ENCODE peak calls at places on chromosomes 7 and 10, in six cellular contexts. One of them, this sample, is unnamed.

GRCh38 chr10:20846263-20846662 is 50.8 kb downstream of the NEBL start:
- DNase-seq in A549: no peak
- DNase-seq in HepG2: no peak
- DNase-seq in endothelial cell of umbilical vein: no peak
- DNase-seq in GM12878: no peak
- DNase-seq in K562: no peak
- DNase-seq in this sample: no peak

GRCh38 chr10:103598654-103599115 is 105.2 kb downstream of the NEURL1 start:
- DNase-seq in A549: peak; percentile 80
- DNase-seq in HepG2: peak; percentile 72
- DNase-seq in endothelial cell of umbilical vein: peak; percentile 70
- DNase-seq in GM12878: no peak
- DNase-seq in K562: peak; percentile 62
- DNase-seq in this sample: peak; percentile 74

GRCh38 chr7:24911213-24911603 is 68.8 kb downstream of the OSBPL3 start:
- DNase-seq in A549: no peak
- DNase-seq in HepG2: no peak
- DNase-seq in endothelial cell of umbilical vein: no peak
- DNase-seq in GM12878: peak; percentile 45
- DNase-seq in K562: no peak
- DNase-seq in this sample: peak; percentile 90

GRCh38 chr10:103276941-103277712 is at the start of gene INA:
- DNase-seq in A549: peak; percentile 76
- DNase-seq in HepG2: no peak
- DNase-seq in endothelial cell of umbilical vein: peak; percentile 28
- DNase-seq in GM12878: no peak
- DNase-seq in K562: no peak
- DNase-seq in this sample: no peak

GRCh38 chr10:35367107-35367859 is 31.0 kb downstream of the CCNY start:
- DNase-seq in A549: no peak
- DNase-seq in HepG2: no peak
- DNase-seq in endothelial cell of umbilical vein: no peak
- DNase-seq in GM12878: no peak
- DNase-seq in K562: no peak
- DNase-seq in this sample: no peak

GRCh38 chr7:92698237-92698841 is 108.1 kb upstream of the FAM133B start:
- DNase-seq in A549: peak; percentile 59
- DNase-seq in HepG2: peak; percentile 32
- DNase-seq in endothelial cell of umbilical vein: peak; percentile 95
- DNase-seq in GM12878: no peak
- DNase-seq in K562: no peak
- DNase-seq in this sample: no peak

GRCh38 chr10:18350340-18350739 is 210.1 kb downstream of the CACNB2 start:
- DNase-seq in A549: no peak
- DNase-seq in HepG2: no peak
- DNase-seq in endothelial cell of umbilical vein: no peak
- DNase-seq in GM12878: no peak
- DNase-seq in K562: no peak
- DNase-seq in this sample: no peak

GRCh38 chr7:14748461-14748860 is 154.1 kb downstream of the DGKB start:
- DNase-seq in A549: no peak
- DNase-seq in HepG2: no peak
- DNase-seq in endothelial cell of umbilical vein: peak; percentile 95
- DNase-seq in GM12878: no peak
- DNase-seq in K562: no peak
- DNase-seq in this sample: no peak

GRCh38 chr10:98963608-98964007 is 272.0 kb downstream of the HPSE2 start:
- DNase-seq in A549: no peak
- DNase-seq in HepG2: no peak
- DNase-seq in endothelial cell of umbilical vein: no peak
- DNase-seq in GM12878: no peak
- DNase-seq in K562: peak; percentile 4
- DNase-seq in this sample: no peak

GRCh38 chr10:93085272-93085859 is 11.7 kb downstream of the CYP26A1 start:
- DNase-seq in A549: no peak
- DNase-seq in HepG2: no peak
- DNase-seq in endothelial cell of umbilical vein: no peak
- DNase-seq in GM12878: peak; percentile 38
- DNase-seq in K562: no peak
- DNase-seq in this sample: no peak

GRCh38 chr7:159070422-159071148 is 74.1 kb downstream of the VIPR2 start:
- DNase-seq in A549: no peak
- DNase-seq in HepG2: no peak
- DNase-seq in endothelial cell of umbilical vein: no peak
- DNase-seq in GM12878: no peak
- DNase-seq in K562: no peak
- DNase-seq in this sample: peak; percentile 56

GRCh38 chr10:87844837-87845623 is 18.3 kb downstream of the KLLN start:
- DNase-seq in A549: peak; percentile 76
- DNase-seq in HepG2: peak; percentile 9
- DNase-seq in endothelial cell of umbilical vein: peak; percentile 55
- DNase-seq in GM12878: no peak
- DNase-seq in K562: no peak
- DNase-seq in this sample: no peak

GRCh38 chr7:106598663-106599342 is 62.2 kb downstream of the CCDC71L start:
- DNase-seq in A549: peak; percentile 61
- DNase-seq in HepG2: peak; percentile 26
- DNase-seq in endothelial cell of umbilical vein: peak; percentile 87
- DNase-seq in GM12878: peak; percentile 71
- DNase-seq in K562: peak; percentile 83
- DNase-seq in this sample: peak; percentile 87

GRCh38 chr7:122148878-122149277 is 4.8 kb upstream of the AASS start:
- DNase-seq in A549: no peak
- DNase-seq in HepG2: no peak
- DNase-seq in endothelial cell of umbilical vein: no peak
- DNase-seq in GM12878: no peak
- DNase-seq in K562: no peak
- DNase-seq in this sample: no peak

GRCh38 chr7:44847509-44847919 is 373 bp downstream of the H2AZ2 start:
- DNase-seq in A549: peak; percentile 83
- DNase-seq in HepG2: peak; percentile 69
- DNase-seq in endothelial cell of umbilical vein: peak; percentile 91
- DNase-seq in GM12878: peak; percentile 51
- DNase-seq in K562: peak; percentile 89
- DNase-seq in this sample: peak; percentile 95

GRCh38 chr10:44969854-44970253 is 8.8 kb downstream of the DEPP1 start:
- DNase-seq in A549: no peak
- DNase-seq in HepG2: no peak
- DNase-seq in endothelial cell of umbilical vein: no peak
- DNase-seq in GM12878: no peak
- DNase-seq in K562: no peak
- DNase-seq in this sample: no peak

GRCh38 chr10:131905603-131906268 is 4.9 kb downstream of the PPP2R2D start:
- DNase-seq in A549: no peak
- DNase-seq in HepG2: no peak
- DNase-seq in endothelial cell of umbilical vein: no peak
- DNase-seq in GM12878: no peak
- DNase-seq in K562: no peak
- DNase-seq in this sample: no peak

GRCh38 chr10:42958142-42958868 is 118.6 kb upstream of the RET start:
- DNase-seq in A549: no peak
- DNase-seq in HepG2: no peak
- DNase-seq in endothelial cell of umbilical vein: no peak
- DNase-seq in GM12878: no peak
- DNase-seq in K562: no peak
- DNase-seq in this sample: no peak

GRCh38 chr7:64574481-64575159 is 11.7 kb upstream of the ZNF680 start:
- DNase-seq in A549: no peak
- DNase-seq in HepG2: no peak
- DNase-seq in endothelial cell of umbilical vein: peak; percentile 8
- DNase-seq in GM12878: no peak
- DNase-seq in K562: no peak
- DNase-seq in this sample: no peak

GRCh38 chr10:89347706-89348457 is 20.1 kb downstream of the IFIT3 start:
- DNase-seq in A549: no peak
- DNase-seq in HepG2: no peak
- DNase-seq in endothelial cell of umbilical vein: peak; percentile 75
- DNase-seq in GM12878: no peak
- DNase-seq in K562: no peak
- DNase-seq in this sample: peak; percentile 20

GRCh38 chr7:158934628-158935027 is 78.3 kb downstream of the DYNC2I1 start:
- DNase-seq in A549: no peak
- DNase-seq in HepG2: no peak
- DNase-seq in endothelial cell of umbilical vein: no peak
- DNase-seq in GM12878: no peak
- DNase-seq in K562: no peak
- DNase-seq in this sample: no peak

GRCh38 chr7:157139142-157140117 is 704 bp downstream of the UBE3C start:
- DNase-seq in A549: peak; percentile 42
- DNase-seq in HepG2: no peak
- DNase-seq in endothelial cell of umbilical vein: no peak
- DNase-seq in GM12878: no peak
- DNase-seq in K562: no peak
- DNase-seq in this sample: no peak

GRCh38 chr7:83476501-83476900 is 172.4 kb downstream of the SEMA3E start:
- DNase-seq in A549: no peak
- DNase-seq in HepG2: no peak
- DNase-seq in endothelial cell of umbilical vein: peak; percentile 38
- DNase-seq in GM12878: no peak
- DNase-seq in K562: no peak
- DNase-seq in this sample: no peak

GRCh38 chr10:110859947-110860376 is 11.8 kb upstream of the PDCD4 start:
- DNase-seq in A549: no peak
- DNase-seq in HepG2: no peak
- DNase-seq in endothelial cell of umbilical vein: no peak
- DNase-seq in GM12878: no peak
- DNase-seq in K562: no peak
- DNase-seq in this sample: peak; percentile 95

GRCh38 chr7:66640802-66641525 is 12.3 kb downstream of the KCTD7 start:
- DNase-seq in A549: peak; percentile 23
- DNase-seq in HepG2: peak; percentile 63
- DNase-seq in endothelial cell of umbilical vein: no peak
- DNase-seq in GM12878: no peak
- DNase-seq in K562: no peak
- DNase-seq in this sample: no peak

GRCh38 chr7:145169908-145170307 is 334.1 kb upstream of the TPK1 start:
- DNase-seq in A549: peak; percentile 1
- DNase-seq in HepG2: no peak
- DNase-seq in endothelial cell of umbilical vein: no peak
- DNase-seq in GM12878: no peak
- DNase-seq in K562: no peak
- DNase-seq in this sample: peak; percentile 31

GRCh38 chr7:36002900-36003299 is 150.2 kb upstream of the EEPD1 start:
- DNase-seq in A549: no peak
- DNase-seq in HepG2: no peak
- DNase-seq in endothelial cell of umbilical vein: no peak
- DNase-seq in GM12878: no peak
- DNase-seq in K562: no peak
- DNase-seq in this sample: no peak

GRCh38 chr7:101924171-101924570 is 106.7 kb downstream of the CUX1 start:
- DNase-seq in A549: no peak
- DNase-seq in HepG2: no peak
- DNase-seq in endothelial cell of umbilical vein: peak; percentile 42
- DNase-seq in GM12878: no peak
- DNase-seq in K562: no peak
- DNase-seq in this sample: no peak

GRCh38 chr10:132872658-132873057 is 69.7 kb downstream of the CFAP46 start:
- DNase-seq in A549: no peak
- DNase-seq in HepG2: no peak
- DNase-seq in endothelial cell of umbilical vein: no peak
- DNase-seq in GM12878: no peak
- DNase-seq in K562: no peak
- DNase-seq in this sample: no peak

GRCh38 chr7:75968561-75969001 is 25.8 kb downstream of the TMEM120A start:
- DNase-seq in A549: no peak
- DNase-seq in HepG2: no peak
- DNase-seq in endothelial cell of umbilical vein: no peak
- DNase-seq in GM12878: no peak
- DNase-seq in K562: no peak
- DNase-seq in this sample: no peak

GRCh38 chr7:75967055-75967454 is 27.3 kb downstream of the TMEM120A start:
- DNase-seq in A549: no peak
- DNase-seq in HepG2: no peak
- DNase-seq in endothelial cell of umbilical vein: no peak
- DNase-seq in GM12878: no peak
- DNase-seq in K562: no peak
- DNase-seq in this sample: no peak

GRCh38 chr7:75968012-75968411 is 26.4 kb downstream of the TMEM120A start:
- DNase-seq in A549: no peak
- DNase-seq in HepG2: no peak
- DNase-seq in endothelial cell of umbilical vein: no peak
- DNase-seq in GM12878: no peak
- DNase-seq in K562: no peak
- DNase-seq in this sample: no peak

GRCh38 chr7:75966209-75966961 is 28.0 kb downstream of the TMEM120A start:
- DNase-seq in A549: no peak
- DNase-seq in HepG2: no peak
- DNase-seq in endothelial cell of umbilical vein: no peak
- DNase-seq in GM12878: no peak
- DNase-seq in K562: no peak
- DNase-seq in this sample: no peak

GRCh38 chr7:75967573-75967997 is 26.8 kb downstream of the TMEM120A start:
- DNase-seq in A549: no peak
- DNase-seq in HepG2: no peak
- DNase-seq in endothelial cell of umbilical vein: peak; percentile 76
- DNase-seq in GM12878: no peak
- DNase-seq in K562: no peak
- DNase-seq in this sample: peak; percentile 65
- TF ChIP-seq MAX in A549: no peak
- TF ChIP-seq MAX in HepG2: no peak
- TF ChIP-seq MAX in endothelial cell of umbilical vein: no peak
- TF ChIP-seq MAX in GM12878: no peak
- TF ChIP-seq MAX in K562: no peak
- TF ChIP-seq MAX in this sample: no peak

GRCh38 chr7:104137971-104138370 is 69.8 kb downstream of the ORC5 start:
- DNase-seq in A549: no peak
- DNase-seq in HepG2: no peak
- DNase-seq in endothelial cell of umbilical vein: peak; percentile 19
- DNase-seq in GM12878: no peak
- DNase-seq in K562: no peak
- DNase-seq in this sample: no peak
- TF ChIP-seq MYC in A549: no peak
- TF ChIP-seq MYC in HepG2: no peak
- TF ChIP-seq MYC in endothelial cell of umbilical vein: no peak
- TF ChIP-seq MYC in GM12878: no peak
- TF ChIP-seq MYC in K562: no peak
- TF ChIP-seq MYC in this sample: no peak

GRCh38 chr7:111074071-111074771 is 16.7 kb upstream of the LRRN3 start:
- DNase-seq in A549: no peak
- DNase-seq in HepG2: no peak
- DNase-seq in endothelial cell of umbilical vein: no peak
- DNase-seq in GM12878: no peak
- DNase-seq in K562: no peak
- DNase-seq in this sample: no peak
- TF ChIP-seq MAX in A549: no peak
- TF ChIP-seq MAX in HepG2: no peak
- TF ChIP-seq MAX in endothelial cell of umbilical vein: no peak
- TF ChIP-seq MAX in GM12878: no peak
- TF ChIP-seq MAX in K562: no peak
- TF ChIP-seq MAX in this sample: no peak

GRCh38 chr10:58140054-58140453 is 127.6 kb downstream of the IPMK start:
- DNase-seq in A549: no peak
- DNase-seq in HepG2: no peak
- DNase-seq in endothelial cell of umbilical vein: no peak
- DNase-seq in GM12878: no peak
- DNase-seq in K562: no peak
- DNase-seq in this sample: no peak

GRCh38 chr10:58140706-58141347 is 126.9 kb downstream of the IPMK start:
- DNase-seq in A549: no peak
- DNase-seq in HepG2: no peak
- DNase-seq in endothelial cell of umbilical vein: no peak
- DNase-seq in GM12878: no peak
- DNase-seq in K562: no peak
- DNase-seq in this sample: no peak

GRCh38 chr10:58137813-58138212 is 129.9 kb downstream of the IPMK start:
- DNase-seq in A549: no peak
- DNase-seq in HepG2: no peak
- DNase-seq in endothelial cell of umbilical vein: no peak
- DNase-seq in GM12878: no peak
- DNase-seq in K562: no peak
- DNase-seq in this sample: no peak
- TF ChIP-seq MYC in A549: no peak
- TF ChIP-seq MYC in HepG2: no peak
- TF ChIP-seq MYC in endothelial cell of umbilical vein: no peak
- TF ChIP-seq MYC in GM12878: no peak
- TF ChIP-seq MYC in K562: no peak
- TF ChIP-seq MYC in this sample: no peak